ENCODE peak calls at places on chromosomes 3 and 15, in four cellular contexts. One of them, this sample, is unnamed.

GRCh38 chr3:39907981-39908380 is 98.6 kb downstream of the MYRIP start:
- DNase-seq in HCT116: no peak
- DNase-seq in H1: no peak
- DNase-seq in WTC11: no peak
- DNase-seq in this sample: no peak

GRCh38 chr3:110362756-110363155 is 708.9 kb upstream of the NECTIN3 start:
- DNase-seq in H1: no peak
- DNase-seq in HCT116: no peak
- DNase-seq in WTC11: no peak
- DNase-seq in this sample: no peak

GRCh38 chr3:71416868-71417267 is 166.7 kb downstream of the FOXP1 start:
- DNase-seq in WTC11: peak
- DNase-seq in H1: no peak
- DNase-seq in HCT116: peak
- DNase-seq in this sample: peak

GRCh38 chr3:13612829-13613228 is 63.9 kb downstream of the FBLN2 start:
- DNase-seq in H1: no peak
- DNase-seq in WTC11: no peak
- DNase-seq in HCT116: no peak
- DNase-seq in this sample: peak

GRCh38 chr15:22877607-22878006 is 39.1 kb downstream of the NIPA2 start:
- DNase-seq in H1: no peak
- DNase-seq in HCT116: no peak
- DNase-seq in WTC11: no peak
- DNase-seq in this sample: no peak

GRCh38 chr3:37249294-37249693 is 74.9 kb upstream of the LRRFIP2 start:
- DNase-seq in WTC11: no peak
- DNase-seq in HCT116: no peak
- DNase-seq in H1: no peak
- DNase-seq in this sample: no peak

GRCh38 chr3:127929818-127930217 is 14.8 kb downstream of the KBTBD12 start:
- DNase-seq in HCT116: no peak
- DNase-seq in H1: no peak
- DNase-seq in WTC11: no peak
- DNase-seq in this sample: no peak

GRCh38 chr3:126540946-126541627 is 17.1 kb downstream of the CHST13 start:
- DNase-seq in H1: peak
- DNase-seq in WTC11: peak
- DNase-seq in HCT116: no peak
- DNase-seq in this sample: peak

GRCh38 chr3:135982404-135982761 is 16.9 kb downstream of the PPP2R3A start:
- DNase-seq in HCT116: no peak
- DNase-seq in H1: no peak
- DNase-seq in WTC11: no peak
- DNase-seq in this sample: no peak

GRCh38 chr15:76011611-76012010 is 613 bp downstream of the NRG4 start:
- DNase-seq in HCT116: no peak
- DNase-seq in WTC11: no peak
- DNase-seq in H1: no peak
- DNase-seq in this sample: peak

GRCh38 chr3:139219463-139219862 is 124.4 kb upstream of the MRPS22 start:
- DNase-seq in HCT116: no peak
- DNase-seq in H1: no peak
- DNase-seq in WTC11: no peak
- DNase-seq in this sample: no peak

GRCh38 chr3:89360155-89360554 is 252.7 kb downstream of the EPHA3 start:
- DNase-seq in WTC11: no peak
- DNase-seq in HCT116: no peak
- DNase-seq in H1: no peak
- DNase-seq in this sample: no peak

GRCh38 chr15:43516185-43516584 is 1.2 kb upstream of the MAP1A start:
- DNase-seq in WTC11: no peak
- DNase-seq in H1: no peak
- DNase-seq in HCT116: no peak
- DNase-seq in this sample: no peak

GRCh38 chr3:107224001-107224596 is 153.1 kb upstream of the CCDC54 start:
- DNase-seq in WTC11: no peak
- DNase-seq in H1: no peak
- DNase-seq in HCT116: no peak
- DNase-seq in this sample: no peak

GRCh38 chr15:100863406-100864198 is 16.0 kb upstream of the ALDH1A3 start:
- DNase-seq in HCT116: no peak
- DNase-seq in WTC11: no peak
- DNase-seq in H1: no peak
- DNase-seq in this sample: no peak

GRCh38 chr3:184498986-184499606 is 62.5 kb upstream of the EPHB3 start:
- DNase-seq in HCT116: no peak
- DNase-seq in WTC11: no peak
- DNase-seq in H1: no peak
- DNase-seq in this sample: no peak

GRCh38 chr3:108239082-108239481 is 16.9 kb upstream of the IFT57 start:
- DNase-seq in H1: no peak
- DNase-seq in HCT116: no peak
- DNase-seq in WTC11: no peak
- DNase-seq in this sample: no peak

GRCh38 chr3:9731206-9732079 is at the start of gene BRPF1:
- DNase-seq in H1: peak
- DNase-seq in HCT116: peak
- DNase-seq in WTC11: peak
- DNase-seq in this sample: peak

GRCh38 chr3:123757281-123757940 is 126.7 kb downstream of the MYLK start:
- DNase-seq in H1: peak
- DNase-seq in WTC11: no peak
- DNase-seq in HCT116: no peak
- DNase-seq in this sample: no peak

GRCh38 chr15:68644088-68644904 is 65.5 kb downstream of the CORO2B start:
- DNase-seq in H1: no peak
- DNase-seq in WTC11: no peak
- DNase-seq in HCT116: peak
- DNase-seq in this sample: peak

GRCh38 chr3:6448011-6448410 is 412.9 kb upstream of the GRM7 start:
- DNase-seq in WTC11: no peak
- DNase-seq in HCT116: no peak
- DNase-seq in H1: no peak
- DNase-seq in this sample: no peak

GRCh38 chr15:77475898-77476297 is 55.2 kb downstream of the HMG20A start:
- DNase-seq in HCT116: no peak
- DNase-seq in WTC11: peak
- DNase-seq in H1: no peak
- DNase-seq in this sample: no peak

GRCh38 chr3:123102826-123103225 is 36.0 kb downstream of the PDIA5 start:
- DNase-seq in H1: no peak
- DNase-seq in HCT116: no peak
- DNase-seq in WTC11: no peak
- DNase-seq in this sample: no peak

GRCh38 chr3:23241256-23241655 is 38.1 kb downstream of the UBE2E2 start:
- DNase-seq in WTC11: no peak
- DNase-seq in HCT116: no peak
- DNase-seq in H1: no peak
- DNase-seq in this sample: no peak

GRCh38 chr15:69909719-69910444 is 187.8 kb downstream of the TLE3 start:
- DNase-seq in H1: no peak
- DNase-seq in WTC11: no peak
- DNase-seq in HCT116: peak
- DNase-seq in this sample: peak

GRCh38 chr3:116927918-116928317 is 218.3 kb downstream of the TUSC7 start:
- DNase-seq in H1: no peak
- DNase-seq in WTC11: peak
- DNase-seq in HCT116: no peak
- DNase-seq in this sample: no peak
- TF ChIP-seq ATF3 in H1: no peak
- TF ChIP-seq ATF3 in WTC11: no peak
- TF ChIP-seq ATF3 in HCT116: no peak
- TF ChIP-seq ATF3 in this sample: no peak

GRCh38 chr3:44554626-44555592 is at the start of gene ZKSCAN7:
- DNase-seq in WTC11: peak
- DNase-seq in HCT116: no peak
- DNase-seq in H1: peak
- DNase-seq in this sample: no peak
- TF ChIP-seq ATF3 in WTC11: no peak
- TF ChIP-seq ATF3 in HCT116: no peak
- TF ChIP-seq ATF3 in H1: no peak
- TF ChIP-seq ATF3 in this sample: no peak

DNA sequence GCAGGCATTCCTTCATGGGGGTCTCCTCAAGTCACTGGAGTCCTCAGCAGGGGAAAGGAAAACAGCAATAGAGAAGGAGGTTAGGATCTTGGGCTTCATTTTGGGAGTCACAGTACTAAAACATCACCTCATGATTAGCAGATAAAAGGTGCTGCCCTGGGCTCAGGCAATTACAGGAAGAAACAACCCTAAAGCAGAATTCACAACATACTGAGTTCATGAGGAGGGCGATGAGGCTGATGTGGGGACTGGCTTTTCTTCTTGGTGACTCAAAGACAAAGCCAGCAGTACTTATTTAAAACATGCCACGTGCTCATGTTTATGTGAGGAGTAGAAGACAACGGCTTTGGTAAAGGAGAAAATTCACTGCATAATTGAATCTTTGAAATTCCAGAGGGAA is 822.3 kb upstream of the CFAP20DC start:
- DNase-seq in H1: no peak
- DNase-seq in WTC11: no peak
- DNase-seq in HCT116: no peak
- DNase-seq in this sample: no peak
- TF ChIP-seq ATF3 in H1: no peak
- TF ChIP-seq ATF3 in WTC11: no peak
- TF ChIP-seq ATF3 in HCT116: no peak
- TF ChIP-seq ATF3 in this sample: no peak

GRCh38 chr3:157135671-157136396 is 24.1 kb downstream of the CCNL1 start:
- DNase-seq in H1: no peak
- DNase-seq in WTC11: no peak
- DNase-seq in HCT116: no peak
- DNase-seq in this sample: peak
- TF ChIP-seq ATF3 in H1: no peak
- TF ChIP-seq ATF3 in WTC11: no peak
- TF ChIP-seq ATF3 in HCT116: no peak
- TF ChIP-seq ATF3 in this sample: no peak

GRCh38 chr3:115211810-115212492 is 64.9 kb upstream of the ZBTB20 start:
- DNase-seq in WTC11: no peak
- DNase-seq in HCT116: no peak
- DNase-seq in H1: no peak
- DNase-seq in this sample: no peak

GRCh38 chr3:115212615-115213014 is 65.5 kb upstream of the ZBTB20 start:
- DNase-seq in WTC11: no peak
- DNase-seq in H1: no peak
- DNase-seq in HCT116: no peak
- DNase-seq in this sample: no peak

GRCh38 chr3:115217292-115217677 is 70.2 kb upstream of the ZBTB20 start:
- DNase-seq in HCT116: no peak
- DNase-seq in H1: no peak
- DNase-seq in WTC11: no peak
- DNase-seq in this sample: no peak

GRCh38 chr3:115217678-115218451 is 70.8 kb upstream of the ZBTB20 start:
- DNase-seq in WTC11: peak
- DNase-seq in H1: no peak
- DNase-seq in HCT116: peak
- DNase-seq in this sample: peak
- TF ChIP-seq ATF3 in WTC11: no peak
- TF ChIP-seq ATF3 in H1: no peak
- TF ChIP-seq ATF3 in HCT116: no peak
- TF ChIP-seq ATF3 in this sample: no peak